ENCODE peak calls at places on chromosomes 1 and 21, in four cellular contexts. F is stimulated activated CD8-positive, alpha-beta memory T cell treated with anti-CD3 and anti-CD28 coated beads, Interleukin-4, amount 100 ng/mL, for 1 hour; I is GM23338; U is fibroblast of pulmonary artery. K is an unnamed sample.

GRCh38 chr21:44952116-44952928 is 12.5 kb downstream of the SLX9 start:
- DNase-seq in F (no peak), I (no peak), U (no peak), K (no peak)

GRCh38 chr1:115251856-115252255 is 86.2 kb downstream of the NGF start:
- DNase-seq in F (no peak), I (no peak), U (peak), K (no peak)

GRCh38 chr1:148318123-148318899 is 164.8 kb downstream of the PPIAL4G start:
- DNase-seq in F (no peak), I (peak), U (peak), K (no peak)

GRCh38 chr1:205214756-205215155 is 3.3 kb upstream of the DSTYK start:
- DNase-seq in F (no peak), I (no peak), U (no peak), K (no peak)

GRCh38 chr1:203548917-203549708 is 55.2 kb downstream of the OPTC start:
- DNase-seq in F (no peak), I (peak), U (peak), K (no peak)

GRCh38 chr1:216750031-216750627 is 26.9 kb upstream of the ESRRG start:
- DNase-seq in F (no peak), I (peak), U (peak), K (no peak)

GRCh38 chr1:20682571-20683236 is 21.5 kb upstream of the DDOST start:
- DNase-seq in F (no peak), I (no peak), U (no peak), K (no peak)

GRCh38 chr1:47547753-47548152 is 109.9 kb downstream of the FOXD2 start:
- DNase-seq in F (no peak), I (peak), U (no peak), K (no peak)

GRCh38 chr1:156100205-156100995 is 14.1 kb upstream of the LMNA start:
- DNase-seq in F (no peak), I (no peak), U (no peak), K (no peak)

GRCh38 chr1:79193211-79194079 is 186.9 kb upstream of the ADGRL4 start:
- DNase-seq in F (no peak), I (peak), U (peak), K (no peak)

GRCh38 chr21:43585924-43586411 is 73.3 kb downstream of the HSF2BP start:
- DNase-seq in F (no peak), I (peak), U (peak), K (peak)

GRCh38 chr1:68051475-68051874 is 1.0 kb upstream of the DIRAS3 start:
- DNase-seq in F (no peak), I (peak), U (peak), K (no peak)

GRCh38 chr1:47175227-47175934 is 14.5 kb downstream of the PDZK1IP1 start:
- DNase-seq in F (no peak), I (peak), U (peak), K (no peak)

GRCh38 chr1:111702504-111703050 is 36.6 kb downstream of the INKA2 start:
- DNase-seq in F (no peak), I (no peak), U (no peak), K (no peak)

GRCh38 chr1:185646202-185646683 is 87.9 kb upstream of the HMCN1 start:
- DNase-seq in F (no peak), I (peak), U (peak), K (no peak)